ENCODE peak calls at places on chromosomes 7 and 10, in seven cellular contexts. One of them, this sample, is unnamed.

GRCh38 chr10:128035557-128035973 is 90.7 kb downstream of the MKI67 start:
- DNase-seq in keratinocyte: no peak
- DNase-seq in PC-3: peak
- DNase-seq in SK-N-SH: peak
- DNase-seq in GM12878: no peak
- DNase-seq in colonic mucosa: peak
- DNase-seq in astrocyte: no peak
- DNase-seq in this sample: peak

GRCh38 chr10:101073631-101074030 is 11.8 kb downstream of the KAZALD1 start:
- DNase-seq in keratinocyte: no peak
- DNase-seq in PC-3: no peak
- DNase-seq in SK-N-SH: no peak
- DNase-seq in GM12878: no peak
- DNase-seq in colonic mucosa: no peak
- DNase-seq in astrocyte: no peak
- DNase-seq in this sample: no peak

GRCh38 chr7:6545398-6546126 is 5.7 kb downstream of the GRID2IP start:
- DNase-seq in keratinocyte: no peak
- DNase-seq in PC-3: no peak
- DNase-seq in SK-N-SH: no peak
- DNase-seq in GM12878: no peak
- DNase-seq in colonic mucosa: no peak
- DNase-seq in astrocyte: no peak
- DNase-seq in this sample: peak

GRCh38 chr10:43821103-43821502 is 172.4 kb upstream of the ZNF32 start:
- DNase-seq in keratinocyte: no peak
- DNase-seq in PC-3: no peak
- DNase-seq in SK-N-SH: peak
- DNase-seq in GM12878: no peak
- DNase-seq in colonic mucosa: no peak
- DNase-seq in astrocyte: no peak
- DNase-seq in this sample: no peak

GRCh38 chr10:50594012-50594411 is 29.7 kb downstream of the SGMS1 start:
- DNase-seq in keratinocyte: no peak
- DNase-seq in PC-3: peak
- DNase-seq in SK-N-SH: peak
- DNase-seq in GM12878: no peak
- DNase-seq in colonic mucosa: no peak
- DNase-seq in astrocyte: peak
- DNase-seq in this sample: no peak

GRCh38 chr7:151256410-151257045 is 8.0 kb upstream of the SMARCD3 start:
- DNase-seq in keratinocyte: no peak
- DNase-seq in PC-3: no peak
- DNase-seq in SK-N-SH: no peak
- DNase-seq in GM12878: no peak
- DNase-seq in colonic mucosa: no peak
- DNase-seq in astrocyte: no peak
- DNase-seq in this sample: no peak

GRCh38 chr10:84097787-84098353 is 41.4 kb upstream of the GHITM start:
- DNase-seq in keratinocyte: no peak
- DNase-seq in PC-3: peak
- DNase-seq in SK-N-SH: peak
- DNase-seq in GM12878: no peak
- DNase-seq in colonic mucosa: no peak
- DNase-seq in astrocyte: no peak
- DNase-seq in this sample: no peak

GRCh38 chr10:131748831-131749766 is 151.7 kb upstream of the PPP2R2D start:
- DNase-seq in keratinocyte: no peak
- DNase-seq in PC-3: no peak
- DNase-seq in SK-N-SH: no peak
- DNase-seq in GM12878: no peak
- DNase-seq in colonic mucosa: peak
- DNase-seq in astrocyte: no peak
- DNase-seq in this sample: no peak

GRCh38 chr10:84329094-84329611 is 764 bp downstream of the CCSER2 start:
- DNase-seq in keratinocyte: no peak
- DNase-seq in PC-3: peak
- DNase-seq in SK-N-SH: peak
- DNase-seq in GM12878: no peak
- DNase-seq in colonic mucosa: peak
- DNase-seq in astrocyte: peak
- DNase-seq in this sample: peak

GRCh38 chr7:27134392-27134791 is 3.8 kb upstream of the HOXA4 start:
- DNase-seq in keratinocyte: no peak
- DNase-seq in PC-3: peak
- DNase-seq in SK-N-SH: no peak
- DNase-seq in GM12878: peak
- DNase-seq in colonic mucosa: peak
- DNase-seq in astrocyte: peak
- DNase-seq in this sample: no peak

GRCh38 chr7:75531359-75531821 is 39.3 kb downstream of the SPDYE5 start:
- DNase-seq in keratinocyte: no peak
- DNase-seq in PC-3: peak
- DNase-seq in SK-N-SH: no peak
- DNase-seq in GM12878: no peak
- DNase-seq in colonic mucosa: no peak
- DNase-seq in astrocyte: no peak
- DNase-seq in this sample: no peak

GRCh38 chr10:80460399-80461207 is 6.5 kb downstream of the TSPAN14 start:
- DNase-seq in keratinocyte: no peak
- DNase-seq in PC-3: no peak
- DNase-seq in SK-N-SH: no peak
- DNase-seq in GM12878: no peak
- DNase-seq in colonic mucosa: peak
- DNase-seq in astrocyte: peak
- DNase-seq in this sample: no peak

GRCh38 chr10:80461208-80462183 is 7.4 kb downstream of the TSPAN14 start:
- DNase-seq in keratinocyte: no peak
- DNase-seq in PC-3: no peak
- DNase-seq in SK-N-SH: no peak
- DNase-seq in GM12878: no peak
- DNase-seq in colonic mucosa: peak
- DNase-seq in astrocyte: no peak
- DNase-seq in this sample: no peak

GRCh38 chr10:80463868-80464267 is 9.8 kb downstream of the TSPAN14 start:
- DNase-seq in keratinocyte: no peak
- DNase-seq in PC-3: no peak
- DNase-seq in SK-N-SH: no peak
- DNase-seq in GM12878: no peak
- DNase-seq in colonic mucosa: peak
- DNase-seq in astrocyte: no peak
- DNase-seq in this sample: no peak

GRCh38 chr10:80462986-80463741 is 9.1 kb downstream of the TSPAN14 start:
- DNase-seq in keratinocyte: no peak
- DNase-seq in PC-3: no peak
- DNase-seq in SK-N-SH: peak
- DNase-seq in GM12878: no peak
- DNase-seq in colonic mucosa: no peak
- DNase-seq in astrocyte: peak
- DNase-seq in this sample: no peak

DNA sequence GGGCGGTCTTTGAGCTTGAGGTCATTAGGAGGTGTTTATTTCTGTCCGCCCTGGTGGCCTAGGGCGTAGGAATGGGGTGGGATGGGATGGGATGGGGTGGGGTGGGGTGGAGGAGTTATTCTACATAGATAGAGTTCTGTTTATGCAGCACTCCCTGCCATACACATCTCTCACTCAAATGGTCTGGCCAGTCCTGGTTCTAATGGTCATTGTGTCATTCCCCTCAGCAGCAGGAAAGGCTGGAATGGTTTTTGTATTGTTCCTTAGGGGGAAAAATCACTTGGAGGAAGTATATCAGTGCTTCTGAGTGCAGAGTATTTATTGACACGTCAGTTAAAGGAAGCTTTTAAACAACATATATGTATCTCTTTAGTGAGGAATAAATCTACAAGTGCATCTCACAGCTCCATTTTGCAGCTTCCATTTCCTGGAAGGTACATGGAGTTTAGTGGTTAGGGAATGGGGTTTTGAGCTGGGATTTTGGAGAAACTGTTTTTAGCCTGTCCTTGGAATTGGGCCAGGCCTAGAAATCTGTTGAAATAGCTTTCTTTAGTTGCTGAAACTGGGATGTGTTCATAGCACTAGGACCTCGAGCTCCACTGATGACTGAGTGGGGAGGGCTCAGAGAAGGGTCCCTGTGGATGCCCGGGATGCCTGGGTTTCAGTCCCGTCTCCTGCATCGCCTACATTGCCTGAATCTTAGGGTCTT is 8.3 kb downstream of the TSPAN14 start:
- DNase-seq in keratinocyte: no peak
- DNase-seq in PC-3: no peak
- DNase-seq in SK-N-SH: no peak
- DNase-seq in GM12878: no peak
- DNase-seq in colonic mucosa: peak
- DNase-seq in astrocyte: no peak
- DNase-seq in this sample: no peak
- H3K9ac ChIP-seq in keratinocyte: peak
- H3K9ac ChIP-seq in PC-3: no peak
- H3K9ac ChIP-seq in SK-N-SH: no peak
- H3K9ac ChIP-seq in GM12878: peak
- H3K9ac ChIP-seq in colonic mucosa: peak
- H3K9ac ChIP-seq in astrocyte: peak
- H3K9ac ChIP-seq in this sample: no peak

DNA sequence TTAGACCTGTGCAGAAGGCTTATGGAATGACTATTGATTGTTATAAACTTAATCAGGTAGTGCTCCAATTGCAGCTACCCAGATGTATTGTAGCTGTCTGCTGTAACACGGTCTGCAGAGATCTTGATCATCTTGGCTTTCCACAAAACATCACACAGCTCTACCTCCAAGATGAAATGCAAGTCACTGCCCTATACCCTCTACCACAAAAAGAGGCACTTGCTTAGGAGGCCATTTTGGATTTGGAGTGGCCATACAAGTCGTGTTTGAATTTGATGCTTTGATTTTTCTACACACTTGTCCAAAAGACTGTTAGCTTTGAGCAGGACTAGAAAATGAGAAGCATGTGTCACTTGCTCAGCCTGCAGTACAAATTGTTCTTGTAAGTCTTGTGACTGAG is 377.2 kb downstream of the TNS3 start:
- DNase-seq in keratinocyte: no peak
- DNase-seq in PC-3: no peak
- DNase-seq in SK-N-SH: no peak
- DNase-seq in GM12878: no peak
- DNase-seq in colonic mucosa: no peak
- DNase-seq in astrocyte: no peak
- DNase-seq in this sample: no peak
- H3K9ac ChIP-seq in keratinocyte: no peak
- H3K9ac ChIP-seq in PC-3: no peak
- H3K9ac ChIP-seq in SK-N-SH: no peak
- H3K9ac ChIP-seq in GM12878: no peak
- H3K9ac ChIP-seq in colonic mucosa: no peak
- H3K9ac ChIP-seq in astrocyte: no peak
- H3K9ac ChIP-seq in this sample: no peak

DNA sequence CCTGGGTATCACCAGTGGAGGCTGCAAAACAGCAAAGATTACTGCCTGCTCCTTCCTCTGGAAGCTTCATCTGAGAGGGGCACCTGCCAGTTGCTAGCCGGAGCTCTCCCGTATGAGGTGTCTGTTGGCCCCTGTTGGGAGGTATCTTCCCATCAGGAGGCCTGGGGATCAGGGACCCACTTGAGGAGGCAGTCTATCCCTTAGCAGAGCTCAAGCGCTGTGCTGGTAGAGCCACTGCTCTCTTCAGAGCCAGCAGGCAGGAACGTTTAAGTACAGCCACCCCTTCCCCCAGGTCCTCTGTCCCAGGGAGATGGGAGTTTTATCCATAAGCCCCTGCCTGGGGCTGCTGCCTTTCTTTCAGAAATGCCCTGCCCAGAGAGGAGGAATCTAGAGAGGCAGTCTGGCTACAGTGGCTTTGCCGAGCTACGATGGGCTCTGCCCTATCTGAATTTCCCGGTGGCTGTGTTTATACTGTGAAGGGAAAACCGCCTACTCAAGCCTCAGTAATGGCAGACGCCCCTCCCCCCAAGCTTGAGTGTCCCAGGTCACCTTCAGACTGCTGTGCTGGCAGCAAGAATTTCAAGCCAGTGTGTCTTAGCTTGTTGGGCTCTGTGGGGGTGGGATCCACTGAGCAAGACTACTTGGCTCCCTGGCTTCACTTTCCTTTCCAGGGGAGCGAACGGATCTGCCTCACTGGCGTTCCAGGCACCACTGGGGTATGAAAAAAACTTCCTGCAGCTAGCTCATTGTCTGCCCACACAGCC is 19.6 kb downstream of the SEMA3E start:
- DNase-seq in keratinocyte: no peak
- DNase-seq in PC-3: no peak
- DNase-seq in SK-N-SH: no peak
- DNase-seq in GM12878: no peak
- DNase-seq in colonic mucosa: no peak
- DNase-seq in astrocyte: no peak
- DNase-seq in this sample: no peak
- H3K9ac ChIP-seq in keratinocyte: no peak
- H3K9ac ChIP-seq in PC-3: no peak
- H3K9ac ChIP-seq in SK-N-SH: no peak
- H3K9ac ChIP-seq in GM12878: no peak
- H3K9ac ChIP-seq in colonic mucosa: no peak
- H3K9ac ChIP-seq in astrocyte: no peak
- H3K9ac ChIP-seq in this sample: no peak

DNA sequence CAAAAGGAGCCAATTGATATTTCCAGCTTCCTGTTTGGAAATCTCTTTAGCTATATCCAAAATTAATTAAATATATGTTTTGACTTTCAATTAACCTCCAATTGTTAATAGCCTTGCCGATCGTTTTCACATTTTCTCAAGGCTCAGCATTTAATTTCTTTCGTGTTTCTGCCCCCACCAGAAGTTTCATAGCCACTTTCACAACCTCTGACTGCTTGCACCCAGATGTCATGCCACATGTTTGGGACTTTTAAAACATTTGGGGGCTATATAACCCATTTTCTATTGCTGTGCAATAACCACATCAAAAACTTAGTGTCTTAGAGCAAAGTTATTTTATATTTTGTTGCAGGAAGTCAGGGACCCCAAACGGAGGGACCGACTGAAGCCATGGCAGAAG is 510.6 kb upstream of the CNTNAP2 start:
- DNase-seq in keratinocyte: no peak
- DNase-seq in PC-3: no peak
- DNase-seq in SK-N-SH: no peak
- DNase-seq in GM12878: no peak
- DNase-seq in colonic mucosa: no peak
- DNase-seq in astrocyte: no peak
- DNase-seq in this sample: no peak
- H3K9ac ChIP-seq in keratinocyte: no peak
- H3K9ac ChIP-seq in PC-3: no peak
- H3K9ac ChIP-seq in SK-N-SH: no peak
- H3K9ac ChIP-seq in GM12878: no peak
- H3K9ac ChIP-seq in colonic mucosa: no peak
- H3K9ac ChIP-seq in astrocyte: no peak
- H3K9ac ChIP-seq in this sample: no peak

GRCh38 chr10:119755446-119755845 is 29.6 kb downstream of the INPP5F start:
- DNase-seq in keratinocyte: no peak
- DNase-seq in PC-3: no peak
- DNase-seq in SK-N-SH: no peak
- DNase-seq in GM12878: no peak
- DNase-seq in colonic mucosa: no peak
- DNase-seq in astrocyte: peak
- DNase-seq in this sample: no peak
- H3K9ac ChIP-seq in keratinocyte: no peak
- H3K9ac ChIP-seq in PC-3: no peak
- H3K9ac ChIP-seq in SK-N-SH: no peak
- H3K9ac ChIP-seq in GM12878: no peak
- H3K9ac ChIP-seq in colonic mucosa: no peak
- H3K9ac ChIP-seq in astrocyte: peak
- H3K9ac ChIP-seq in this sample: no peak